ENCODE peak calls at places on chromosomes 4 and X, in four cellular contexts. One of them, this sample, is unnamed.

GRCh38 chr4:128639586-128640270 is 169.8 kb upstream of the JADE1 start:
- DNase-seq in activated T-cell treated with anti-CD3 and anti-CD28 coated beads, Interleukin-2, amount 50 U/mL, for 1 hour: no peak
- DNase-seq in uterus: no peak
- DNase-seq in gastrocnemius medialis: no peak
- DNase-seq in this sample: no peak

GRCh38 chr4:84578540-84579409 is 4.2 kb upstream of the CDS1 start:
- DNase-seq in activated T-cell treated with anti-CD3 and anti-CD28 coated beads, Interleukin-2, amount 50 U/mL, for 1 hour: no peak
- DNase-seq in uterus: no peak
- DNase-seq in gastrocnemius medialis: no peak
- DNase-seq in this sample: no peak

GRCh38 chrX:49276671-49277519 is 7.3 kb downstream of the PPP1R3F start:
- DNase-seq in activated T-cell treated with anti-CD3 and anti-CD28 coated beads, Interleukin-2, amount 50 U/mL, for 1 hour: no peak
- DNase-seq in uterus: peak; percentile 8
- DNase-seq in gastrocnemius medialis: peak; percentile 21
- DNase-seq in this sample: no peak

GRCh38 chrX:40521868-40522450 is 58.8 kb upstream of the ATP6AP2 start:
- DNase-seq in activated T-cell treated with anti-CD3 and anti-CD28 coated beads, Interleukin-2, amount 50 U/mL, for 1 hour: no peak
- DNase-seq in uterus: no peak
- DNase-seq in gastrocnemius medialis: no peak
- DNase-seq in this sample: no peak

GRCh38 chr4:145069361-145069760 is 28.6 kb downstream of the ANAPC10 start:
- DNase-seq in activated T-cell treated with anti-CD3 and anti-CD28 coated beads, Interleukin-2, amount 50 U/mL, for 1 hour: no peak
- DNase-seq in uterus: no peak
- DNase-seq in gastrocnemius medialis: no peak
- DNase-seq in this sample: no peak

GRCh38 chr4:11428701-11429571 is at the start of gene HS3ST1:
- DNase-seq in activated T-cell treated with anti-CD3 and anti-CD28 coated beads, Interleukin-2, amount 50 U/mL, for 1 hour: peak; percentile 28
- DNase-seq in uterus: peak; percentile 71
- DNase-seq in gastrocnemius medialis: peak; percentile 49
- DNase-seq in this sample: peak; percentile 77

GRCh38 chr4:121266982-121267381 is 102.9 kb upstream of the TNIP3 start:
- DNase-seq in activated T-cell treated with anti-CD3 and anti-CD28 coated beads, Interleukin-2, amount 50 U/mL, for 1 hour: no peak
- DNase-seq in uterus: no peak
- DNase-seq in gastrocnemius medialis: no peak
- DNase-seq in this sample: no peak

GRCh38 chrX:49042581-49043219 is 457 bp downstream of the TFE3 start:
- DNase-seq in activated T-cell treated with anti-CD3 and anti-CD28 coated beads, Interleukin-2, amount 50 U/mL, for 1 hour: no peak
- DNase-seq in uterus: no peak
- DNase-seq in gastrocnemius medialis: peak; percentile 14
- DNase-seq in this sample: no peak

GRCh38 chr4:139266583-139267257 is 13.3 kb downstream of the MGARP start:
- DNase-seq in activated T-cell treated with anti-CD3 and anti-CD28 coated beads, Interleukin-2, amount 50 U/mL, for 1 hour: peak; percentile 52
- DNase-seq in uterus: peak; percentile 78
- DNase-seq in gastrocnemius medialis: peak; percentile 73
- DNase-seq in this sample: no peak

GRCh38 chrX:118802857-118803256 is 20.8 kb upstream of the ZCCHC12 start:
- DNase-seq in activated T-cell treated with anti-CD3 and anti-CD28 coated beads, Interleukin-2, amount 50 U/mL, for 1 hour: no peak
- DNase-seq in uterus: no peak
- DNase-seq in gastrocnemius medialis: peak; percentile 14
- DNase-seq in this sample: no peak

GRCh38 chr4:2833671-2834000 is 10.0 kb upstream of the ADD1 start:
- DNase-seq in activated T-cell treated with anti-CD3 and anti-CD28 coated beads, Interleukin-2, amount 50 U/mL, for 1 hour: no peak
- DNase-seq in uterus: no peak
- DNase-seq in gastrocnemius medialis: no peak
- DNase-seq in this sample: no peak

GRCh38 chr4:56683455-56683854 is 2.4 kb upstream of the HOPX start:
- DNase-seq in activated T-cell treated with anti-CD3 and anti-CD28 coated beads, Interleukin-2, amount 50 U/mL, for 1 hour: no peak
- DNase-seq in uterus: no peak
- DNase-seq in gastrocnemius medialis: no peak
- DNase-seq in this sample: no peak

GRCh38 chr4:167966161-167966560 is 126.2 kb upstream of the ANXA10 start:
- DNase-seq in activated T-cell treated with anti-CD3 and anti-CD28 coated beads, Interleukin-2, amount 50 U/mL, for 1 hour: no peak
- DNase-seq in uterus: no peak
- DNase-seq in gastrocnemius medialis: no peak
- DNase-seq in this sample: no peak

GRCh38 chr4:105714071-105714521 is 5.5 kb downstream of the GSTCD start:
- DNase-seq in activated T-cell treated with anti-CD3 and anti-CD28 coated beads, Interleukin-2, amount 50 U/mL, for 1 hour: no peak
- DNase-seq in uterus: no peak
- DNase-seq in gastrocnemius medialis: no peak
- DNase-seq in this sample: no peak

GRCh38 chr4:129821073-129821472 is 725.1 kb downstream of the C4orf33 start:
- DNase-seq in activated T-cell treated with anti-CD3 and anti-CD28 coated beads, Interleukin-2, amount 50 U/mL, for 1 hour: no peak
- DNase-seq in uterus: no peak
- DNase-seq in gastrocnemius medialis: no peak
- DNase-seq in this sample: no peak

GRCh38 chr4:3387154-3387942 is 54.4 kb upstream of the HGFAC start:
- DNase-seq in activated T-cell treated with anti-CD3 and anti-CD28 coated beads, Interleukin-2, amount 50 U/mL, for 1 hour: no peak
- DNase-seq in uterus: no peak
- DNase-seq in gastrocnemius medialis: no peak
- DNase-seq in this sample: no peak

GRCh38 chr4:150579591-150580234 is 2.2 kb upstream of the MAB21L2 start:
- DNase-seq in activated T-cell treated with anti-CD3 and anti-CD28 coated beads, Interleukin-2, amount 50 U/mL, for 1 hour: no peak
- DNase-seq in uterus: peak; percentile 14
- DNase-seq in gastrocnemius medialis: peak; percentile 11
- DNase-seq in this sample: no peak